ENCODE peak calls at places on chromosome 16, in eight cellular contexts. V is thyroid gland, X is cardiac muscle cell, G is lung, Q is lower leg skin, O is transverse colon, P is osteocyte, M is mesothelial cell of epicardium. J is an unnamed sample.

GRCh38 chr16:86033016-86033474 is 134.1 kb downstream of the IRF8 start:
- DNase-seq in V (peak; percentile 31), X (peak; percentile 6), G (no peak), Q (peak; percentile 75), O (no peak), P (no peak), M (no peak), J (no peak)

GRCh38 chr16:77686385-77686784 is 35.9 kb upstream of the NUDT7 start:
- DNase-seq in V (no peak), X (no peak), G (no peak), Q (no peak), O (no peak), P (no peak), M (no peak), J (no peak)

GRCh38 chr16:57187508-57187854 is 1.4 kb downstream of the RSPRY1 start:
- DNase-seq in V (peak; percentile 13), X (peak; percentile 22), G (no peak), Q (no peak), O (no peak), P (no peak), M (no peak), J (no peak)

GRCh38 chr16:17273142-17273561 is 197.6 kb downstream of the XYLT1 start:
- DNase-seq in V (no peak), X (peak; percentile 79), G (no peak), Q (no peak), O (no peak), P (no peak), M (no peak), J (peak; percentile 72)

GRCh38 chr16:89502319-89502843 is 5.8 kb upstream of the SPG7 start:
- DNase-seq in V (peak; percentile 81), X (peak; percentile 41), G (peak; percentile 77), Q (no peak), O (peak; percentile 77), P (no peak), M (no peak), J (no peak)

GRCh38 chr16:23924138-23924537 is 88.4 kb downstream of the PRKCB start:
- DNase-seq in V (no peak), X (no peak), G (no peak), Q (no peak), O (no peak), P (no peak), M (no peak), J (peak; percentile 72)

GRCh38 chr16:57113042-57113453 is 20.7 kb downstream of the CPNE2 start:
- DNase-seq in V (peak; percentile 82), X (peak; percentile 48), G (no peak), Q (no peak), O (no peak), P (no peak), M (no peak), J (no peak)

GRCh38 chr16:57039148-57039812 is 49.9 kb downstream of the NLRC5 start:
- DNase-seq in V (no peak), X (peak; percentile 93), G (no peak), Q (no peak), O (peak; percentile 33), P (no peak), M (no peak), J (no peak)

GRCh38 chr16:81646561-81646960 is 132.5 kb upstream of the PLCG2 start:
- DNase-seq in V (no peak), X (no peak), G (no peak), Q (no peak), O (no peak), P (no peak), M (no peak), J (no peak)

GRCh38 chr16:85249830-85250455 is 137.7 kb upstream of the CIBAR2 start:
- DNase-seq in V (no peak), X (no peak), G (no peak), Q (no peak), O (no peak), P (no peak), M (no peak), J (no peak)

GRCh38 chr16:49842972-49843371 is 12.9 kb downstream of the ZNF423 start:
- DNase-seq in V (no peak), X (no peak), G (no peak), Q (no peak), O (no peak), P (no peak), M (no peak), J (no peak)

GRCh38 chr16:83441523-83441922 is 366.3 kb upstream of the HSBP1 start:
- DNase-seq in V (no peak), X (no peak), G (no peak), Q (no peak), O (no peak), P (no peak), M (no peak), J (no peak)

GRCh38 chr16:77324727-77325126 is 110.1 kb downstream of the ADAMTS18 start:
- DNase-seq in V (no peak), X (no peak), G (no peak), Q (no peak), O (no peak), P (no peak), M (no peak), J (no peak)

GRCh38 chr16:21302898-21303528 is 24.9 kb upstream of the CRYM start:
- DNase-seq in V (no peak), X (peak; percentile 30), G (no peak), Q (no peak), O (peak; percentile 22), P (no peak), M (no peak), J (no peak)

GRCh38 chr16:83932955-83933673 is 19.9 kb upstream of the OSGIN1 start:
- DNase-seq in V (no peak), X (no peak), G (no peak), Q (no peak), O (no peak), P (no peak), M (no peak), J (no peak)

GRCh38 chr16:24552705-24553104 is 13.3 kb downstream of the RBBP6 start:
- DNase-seq in V (no peak), X (no peak), G (no peak), Q (no peak), O (no peak), P (no peak), M (no peak), J (no peak)

GRCh38 chr16:17395849-17396480 is 74.8 kb downstream of the XYLT1 start:
- DNase-seq in V (peak; percentile 44), X (peak; percentile 47), G (no peak), Q (peak; percentile 76), O (peak; percentile 48), P (no peak), M (no peak), J (no peak)

GRCh38 chr16:19338335-19338734 is 52.8 kb downstream of the CLEC19A start:
- DNase-seq in V (no peak), X (no peak), G (no peak), Q (no peak), O (no peak), P (no peak), M (no peak), J (no peak)

GRCh38 chr16:287298-287811 is 4.4 kb downstream of the PDIA2 start:
- DNase-seq in V (no peak), X (no peak), G (no peak), Q (no peak), O (no peak), P (no peak), M (no peak), J (no peak)

GRCh38 chr16:25034916-25035315 is 19.7 kb upstream of the ARHGAP17 start:
- DNase-seq in V (no peak), X (no peak), G (no peak), Q (no peak), O (no peak), P (no peak), M (no peak), J (no peak)

GRCh38 chr16:75198135-75198600 is 8.8 kb downstream of the CTRB2 start:
- DNase-seq in V (no peak), X (peak; percentile 80), G (no peak), Q (peak; percentile 84), O (no peak), P (no peak), M (no peak), J (no peak)

GRCh38 chr16:26645629-26646028 is 421.1 kb upstream of the C16orf82 start:
- DNase-seq in V (peak; percentile 70), X (no peak), G (no peak), Q (no peak), O (no peak), P (peak; percentile 73), M (peak; percentile 37), J (no peak)

GRCh38 chr16:8905168-8905762 is 23.1 kb downstream of the LITAFD start:
- DNase-seq in V (no peak), X (peak; percentile 59), G (no peak), Q (peak; percentile 43), O (no peak), P (no peak), M (no peak), J (no peak)
- TF ChIP-seq CTCF in V (no peak), X (peak; percentile 57), G (no peak), Q (no peak), O (peak; percentile 42), P (peak; percentile 57), M (no peak), J (peak; percentile 28)

GRCh38 chr16:53855056-53855455 is 151.1 kb downstream of the FTO start:
- DNase-seq in V (no peak), X (no peak), G (no peak), Q (no peak), O (no peak), P (no peak), M (no peak), J (no peak)
- TF ChIP-seq CTCF in V (no peak), X (no peak), G (no peak), Q (no peak), O (no peak), P (no peak), M (no peak), J (no peak)

GRCh38 chr16:76280421-76280820 is 3.2 kb downstream of the CNTNAP4 start:
- DNase-seq in V (no peak), X (no peak), G (no peak), Q (no peak), O (no peak), P (no peak), M (no peak), J (no peak)

GRCh38 chr16:76278086-76278485 is 885 bp downstream of the CNTNAP4 start:
- DNase-seq in V (no peak), X (no peak), G (no peak), Q (no peak), O (no peak), P (no peak), M (no peak), J (no peak)

GRCh38 chr16:76277099-76278030 is at the start of gene CNTNAP4:
- DNase-seq in V (no peak), X (peak; percentile 8), G (no peak), Q (peak; percentile 86), O (no peak), P (no peak), M (no peak), J (no peak)

DNA sequence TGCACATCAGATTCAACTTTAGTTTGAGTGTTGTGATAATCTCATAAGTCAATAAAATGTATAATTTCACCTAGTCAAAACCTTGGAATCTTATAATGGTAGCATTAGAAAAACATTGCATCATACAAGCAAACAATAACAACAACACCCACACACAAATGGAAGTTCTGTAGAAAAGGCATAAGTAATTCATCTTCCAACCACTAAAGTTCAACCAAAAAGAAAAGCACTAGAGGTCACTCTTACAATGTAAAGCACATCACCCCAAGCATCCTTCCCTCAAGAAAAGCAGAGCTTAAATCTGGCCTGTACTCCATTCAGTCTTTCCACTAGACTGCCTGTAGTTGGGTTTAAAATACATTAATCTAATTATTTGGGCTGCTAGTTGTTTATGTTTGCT is 1.8 kb downstream of the CNTNAP4 start:
- DNase-seq in V (no peak), X (peak; percentile 71), G (no peak), Q (no peak), O (no peak), P (no peak), M (no peak), J (no peak)
- TF ChIP-seq CTCF in V (no peak), X (peak; percentile 48), G (no peak), Q (no peak), O (peak; percentile 21), P (no peak), M (no peak), J (no peak)

GRCh38 chr16:11524098-11524760 is 62.5 kb downstream of the LITAF start:
- DNase-seq in V (no peak), X (no peak), G (no peak), Q (no peak), O (no peak), P (no peak), M (no peak), J (no peak)
- TF ChIP-seq CTCF in V (no peak), X (no peak), G (no peak), Q (no peak), O (no peak), P (no peak), M (no peak), J (no peak)

J was measured in CD14-positive monocyte.